ENCODE peak calls at places on chromosomes 7 and 10, in four cellular contexts. Q, U, E and V are unnamed samples.

GRCh38 chr10:101214446-101215396 is 14.5 kb downstream of the LBX1 start:
- DNase-seq in Q (no peak), U (peak), E (peak), V (peak)

GRCh38 chr7:19001854-19002253 is 115.6 kb downstream of the TWIST1 start:
- DNase-seq in E (no peak), Q (no peak), U (no peak), V (no peak)

GRCh38 chr10:95384011-95384704 is 93.4 kb upstream of the PDLIM1 start:
- DNase-seq in Q (no peak), E (no peak), U (no peak), V (no peak)

GRCh38 chr7:140604076-140604475 is 36.5 kb downstream of the DENND2A start:
- DNase-seq in E (no peak), U (no peak), Q (no peak), V (no peak)

GRCh38 chr7:103679156-103680132 is 233.4 kb upstream of the SLC26A5 start:
- DNase-seq in E (no peak), U (no peak), Q (no peak), V (no peak)

GRCh38 chr10:126009590-126009989 is 113.2 kb downstream of the FANK1 start:
- DNase-seq in E (no peak), U (no peak), Q (no peak), V (no peak)

GRCh38 chr10:114327537-114328277 is 76.6 kb downstream of the AFAP1L2 start:
- DNase-seq in U (no peak), E (no peak), Q (no peak), V (no peak)

GRCh38 chr7:4713183-4713784 is 31.2 kb downstream of the FOXK1 start:
- DNase-seq in Q (no peak), E (peak), U (no peak), V (no peak)

GRCh38 chr10:26488344-26488743 is 50.2 kb downstream of the APBB1IP start:
- DNase-seq in U (no peak), E (no peak), Q (no peak), V (no peak)

GRCh38 chr7:147296986-147297385 is 1180.4 kb downstream of the CNTNAP2 start:
- DNase-seq in Q (no peak), U (no peak), E (no peak), V (no peak)

GRCh38 chr10:122701652-122702051 is 2.0 kb upstream of the C10orf120 start:
- DNase-seq in U (no peak), E (no peak), Q (no peak), V (no peak)

GRCh38 chr7:74527842-74528241 is 74.1 kb downstream of the GTF2IRD1 start:
- DNase-seq in U (no peak), Q (no peak), E (no peak), V (no peak)

GRCh38 chr7:43283706-43284105 is 171.3 kb downstream of the HECW1 start:
- DNase-seq in Q (no peak), E (no peak), U (no peak), V (no peak)

GRCh38 chr10:31929260-31929985 is 792 bp upstream of the ARHGAP12 start:
- DNase-seq in E (peak), U (no peak), Q (no peak), V (peak)

GRCh38 chr10:92064506-92064905 is 140.9 kb downstream of the BTAF1 start:
- DNase-seq in E (no peak), U (no peak), Q (no peak), V (no peak)

GRCh38 chr7:16416289-16417282 is 4.8 kb downstream of the CRPPA start:
- DNase-seq in E (no peak), Q (no peak), U (no peak), V (no peak)

GRCh38 chr10:58266826-58267712 is 625 bp downstream of the IPMK start:
- DNase-seq in Q (no peak), E (peak), U (peak), V (peak)

GRCh38 chr10:14383266-14383665 is 52.5 kb upstream of the FRMD4A start:
- DNase-seq in U (no peak), Q (no peak), E (no peak), V (no peak)

GRCh38 chr7:45180084-45180986 is 22.7 kb downstream of the RAMP3 start:
- DNase-seq in E (no peak), Q (no peak), U (no peak), V (peak)

GRCh38 chr10:4407783-4408182 is 418.2 kb upstream of the AKR1E2 start:
- DNase-seq in E (no peak), Q (no peak), U (no peak), V (no peak)

GRCh38 chr10:89363766-89364407 is 14.0 kb upstream of the IFIT1B start:
- DNase-seq in Q (no peak), E (no peak), U (no peak), V (no peak)

GRCh38 chr10:13728898-13729535 is 142.3 kb downstream of the PRPF18 start:
- DNase-seq in U (no peak), Q (no peak), E (no peak), V (no peak)

GRCh38 chr7:86745019-86745745 is 101.5 kb downstream of the GRM3 start:
- DNase-seq in E (no peak), Q (no peak), U (peak), V (no peak)

GRCh38 chr10:112732277-112732891 is 217.7 kb upstream of the TCF7L2 start:
- DNase-seq in U (no peak), Q (no peak), E (no peak), V (no peak)

GRCh38 chr10:88833722-88834121 is 17.9 kb downstream of the ANKRD22 start:
- DNase-seq in E (no peak), U (no peak), Q (no peak), V (no peak)

GRCh38 chr10:33570495-33570894 is 236.0 kb upstream of the NRP1 start:
- DNase-seq in U (no peak), Q (no peak), E (no peak), V (no peak)

GRCh38 chr10:131068760-131069159 is 242.8 kb downstream of the TCERG1L start:
- DNase-seq in E (no peak), Q (no peak), U (no peak), V (no peak)

GRCh38 chr7:46559194-46559576 is 638.1 kb upstream of the IGFBP3 start:
- DNase-seq in U (no peak), Q (no peak), E (no peak), V (no peak)

GRCh38 chr10:97633921-97634320 is 621 bp upstream of the MORN4 start:
- DNase-seq in U (no peak), Q (no peak), E (no peak), V (no peak)

GRCh38 chr7:79930604-79931003 is 204.0 kb upstream of the GNAI1 start:
- DNase-seq in E (no peak), Q (no peak), U (no peak), V (no peak)

GRCh38 chr10:69007260-69007659 is 18.7 kb downstream of the KIFBP start:
- DNase-seq in U (no peak), E (no peak), Q (no peak), V (no peak)

GRCh38 chr10:116783011-116783655 is 40.8 kb upstream of the HSPA12A start:
- DNase-seq in U (no peak), E (no peak), Q (no peak), V (no peak)

GRCh38 chr7:34133356-34133982 is 228.1 kb downstream of the BMPER start:
- DNase-seq in E (no peak), U (peak), Q (no peak), V (no peak)

GRCh38 chr7:159057647-159058046 is 87.0 kb downstream of the VIPR2 start:
- DNase-seq in U (no peak), Q (no peak), E (no peak), V (no peak)

GRCh38 chr7:93006480-93007095 is 111.2 kb downstream of the SAMD9 start:
- DNase-seq in Q (no peak), U (no peak), E (no peak), V (no peak)

GRCh38 chr7:46600340-46600739 is 679.3 kb upstream of the IGFBP3 start:
- DNase-seq in E (no peak), U (no peak), Q (no peak), V (no peak)

GRCh38 chr10:84123362-84123761 is 15.9 kb upstream of the GHITM start:
- DNase-seq in Q (no peak), E (no peak), U (no peak), V (no peak)

GRCh38 chr10:35421553-35422178 is 85.4 kb downstream of the CCNY start:
- DNase-seq in Q (no peak), E (no peak), U (no peak), V (no peak)

GRCh38 chr10:27646194-27646593 is 99.4 kb downstream of the MKX start:
- DNase-seq in U (no peak), E (no peak), Q (no peak), V (no peak)

GRCh38 chr10:7672366-7673134 is 5.8 kb upstream of the ITIH5 start:
- DNase-seq in U (no peak), E (no peak), Q (no peak), V (no peak)

GRCh38 chr7:81331061-81332018 is 412.5 kb upstream of the SEMA3C start:
- DNase-seq in E (no peak), Q (no peak), U (peak), V (no peak)

GRCh38 chr7:81327873-81328272 is 409.0 kb upstream of the SEMA3C start:
- DNase-seq in E (no peak), Q (no peak), U (no peak), V (no peak)

GRCh38 chr7:81330108-81330507 is 411.3 kb upstream of the SEMA3C start:
- DNase-seq in E (no peak), Q (no peak), U (no peak), V (no peak)

GRCh38 chr7:81333004-81333403 is 414.2 kb upstream of the SEMA3C start:
- DNase-seq in U (no peak), Q (no peak), E (no peak), V (no peak)

DNA sequence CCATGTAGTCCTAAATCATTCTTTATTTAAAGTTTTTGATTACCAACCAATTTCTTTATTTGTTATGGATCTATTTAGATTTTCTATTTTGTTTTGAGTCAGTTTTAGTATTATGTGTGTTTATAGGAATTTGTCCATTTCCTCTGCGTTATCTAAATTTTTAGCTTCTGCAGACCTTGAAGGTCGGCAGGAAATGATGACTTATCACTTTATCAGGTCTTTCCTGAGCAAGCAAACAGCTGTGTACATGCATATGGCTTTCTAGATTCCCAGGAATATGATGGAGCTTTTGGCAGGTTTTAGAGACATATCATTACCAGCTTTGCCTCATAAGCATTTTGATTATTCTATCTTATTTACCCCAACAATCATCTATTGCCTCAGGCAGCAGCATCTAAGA is 408.6 kb upstream of the SEMA3C start:
- DNase-seq in U (no peak), Q (no peak), E (no peak), V (no peak)
- TF ChIP-seq MAX in U (no peak), Q (no peak), E (no peak), V (no peak)

GRCh38 chr7:36506820-36507219 is 117.2 kb downstream of the ANLN start:
- DNase-seq in U (no peak), E (no peak), Q (no peak), V (no peak)
- TF ChIP-seq CTCF in U (no peak), E (no peak), Q (no peak), V (no peak)

GRCh38 chr7:27779873-27780272 is 39.9 kb downstream of the TAX1BP1 start:
- DNase-seq in U (no peak), E (no peak), Q (no peak), V (no peak)

GRCh38 chr7:27771111-27771510 is 31.1 kb downstream of the TAX1BP1 start:
- DNase-seq in Q (no peak), E (no peak), U (no peak), V (no peak)

GRCh38 chr7:27777662-27778061 is 37.7 kb downstream of the TAX1BP1 start:
- DNase-seq in Q (no peak), U (no peak), E (no peak), V (no peak)

GRCh38 chr7:27775772-27776171 is 35.8 kb downstream of the TAX1BP1 start:
- DNase-seq in U (no peak), E (no peak), Q (no peak), V (no peak)

DNA sequence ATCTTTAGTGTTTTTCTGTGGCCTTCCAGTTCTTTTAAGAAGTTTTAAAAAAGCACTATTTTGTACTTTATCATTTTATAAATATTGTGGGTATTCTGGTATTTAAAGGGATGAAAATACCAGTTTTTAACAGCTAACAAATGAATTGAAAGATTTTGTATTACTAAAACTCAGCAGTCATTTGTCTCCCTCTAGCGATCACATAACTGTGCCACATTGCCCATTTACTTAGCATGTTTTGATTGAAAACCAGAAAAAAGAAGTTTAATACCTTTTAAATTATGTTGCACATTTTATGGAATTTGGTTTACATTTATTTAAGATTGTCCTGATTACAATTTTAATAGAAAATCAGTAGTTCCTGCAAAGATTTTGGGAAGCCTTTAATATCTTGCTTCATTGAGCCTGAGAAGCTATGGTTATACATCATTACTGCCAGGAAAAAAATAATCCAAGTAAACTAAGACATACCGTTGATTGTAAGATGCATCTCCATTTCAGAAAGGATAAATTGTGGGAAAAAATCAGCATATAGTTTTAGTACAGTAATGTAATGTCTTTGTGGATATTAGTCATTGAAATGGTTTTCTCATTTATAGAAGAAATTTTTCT is 34.9 kb downstream of the TAX1BP1 start:
- DNase-seq in U (peak), Q (no peak), E (peak), V (no peak)
- TF ChIP-seq TEAD4 in U (no peak), Q (no peak), E (no peak), V (no peak)

GRCh38 chr7:133155121-133155520 is 73.2 kb upstream of the CHCHD3 start:
- DNase-seq in Q (no peak), E (no peak), U (no peak), V (no peak)
- TF ChIP-seq MAX in Q (no peak), E (no peak), U (no peak), V (no peak)

GRCh38 chr7:137337902-137338301 is 5.6 kb downstream of the PTN start:
- DNase-seq in E (no peak), U (no peak), Q (no peak), V (peak)
- TF ChIP-seq CTCF in E (no peak), U (peak), Q (peak), V (peak)

DNA sequence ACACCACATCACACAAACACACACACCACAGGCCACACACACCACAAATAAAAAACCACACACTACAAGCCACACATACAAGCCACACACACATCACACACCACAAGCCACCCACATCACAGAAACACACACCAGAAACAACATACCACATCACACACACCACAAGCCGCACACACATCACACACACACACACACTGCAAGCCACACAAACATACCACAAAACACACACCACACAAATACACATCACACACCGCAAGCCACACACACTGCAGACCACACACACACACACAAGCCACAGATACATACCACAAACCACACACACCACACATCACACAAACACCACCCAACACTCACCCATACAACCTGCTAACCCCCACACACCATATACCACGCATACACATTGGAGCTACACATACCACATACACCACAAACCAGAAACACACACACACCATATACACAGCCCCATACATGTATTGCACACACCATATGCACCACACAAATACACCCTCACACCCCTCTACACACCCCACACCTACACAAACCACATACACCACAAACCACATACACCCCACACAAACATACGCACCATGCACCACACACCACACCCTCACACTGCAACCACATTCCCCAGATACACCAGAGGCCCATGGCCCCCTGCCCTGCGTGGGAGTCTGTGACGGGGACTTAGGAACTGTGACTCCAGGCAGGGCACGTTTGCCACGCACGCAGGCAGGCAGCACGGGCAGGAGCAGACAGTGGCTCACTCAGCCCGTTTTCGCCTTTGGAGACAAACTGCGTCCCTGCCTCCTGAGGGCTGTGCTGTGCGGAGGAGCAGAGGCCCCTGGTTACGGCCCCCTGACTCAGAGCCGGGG is 52.7 kb downstream of the TMEM209 start:
- DNase-seq in Q (no peak), E (no peak), U (no peak), V (no peak)
- TF ChIP-seq TEAD4 in Q (no peak), E (no peak), U (no peak), V (no peak)

GRCh38 chr7:116963234-116963633 is 9.9 kb downstream of the ST7 start:
- DNase-seq in Q (no peak), E (no peak), U (no peak), V (no peak)
- TF ChIP-seq MAX in Q (no peak), E (no peak), U (no peak), V (no peak)

GRCh38 chr10:29479081-29479917 is 155.5 kb downstream of the SVIL start:
- DNase-seq in E (no peak), U (no peak), Q (no peak), V (no peak)

GRCh38 chr10:29481906-29482440 is 152.8 kb downstream of the SVIL start:
- DNase-seq in U (no peak), E (no peak), Q (no peak), V (no peak)

GRCh38 chr10:29480281-29480954 is 154.4 kb downstream of the SVIL start:
- DNase-seq in Q (no peak), E (no peak), U (no peak), V (no peak)

GRCh38 chr10:29486466-29486865 is 148.3 kb downstream of the SVIL start:
- DNase-seq in U (no peak), E (no peak), Q (no peak), V (no peak)

GRCh38 chr10:29482591-29483421 is 152.0 kb downstream of the SVIL start:
- DNase-seq in U (peak), Q (no peak), E (no peak), V (peak)
- TF ChIP-seq CTCF in U (peak), Q (peak), E (no peak), V (no peak)